ENCODE peak calls at places on chromosomes 12 and 14, in six cellular contexts. N, I, P, F, Y and G are unnamed samples.

GRCh38 chr12:89542912-89543592 is 17.2 kb upstream of the POC1B start:
- DNase-seq in N (peak), I (no peak), P (peak), F (peak), Y (peak), G (peak)

GRCh38 chr14:31127690-31128089 is 79.9 kb downstream of the HECTD1 start:
- DNase-seq in N (no peak), I (no peak), P (no peak), F (no peak), Y (no peak), G (peak)

GRCh38 chr14:89067293-89067972 is 243.0 kb downstream of the TTC8 start:
- DNase-seq in N (no peak), I (no peak), P (peak), F (no peak), Y (no peak), G (no peak)

GRCh38 chr12:57623811-57624390 is 9.1 kb downstream of the B4GALNT1 start:
- DNase-seq in N (no peak), I (no peak), P (no peak), F (no peak), Y (no peak), G (no peak)

GRCh38 chr14:81849714-81850113 is 316.1 kb upstream of the SEL1L start:
- DNase-seq in N (no peak), I (no peak), P (no peak), F (no peak), Y (no peak), G (no peak)

GRCh38 chr14:80955434-80955939 is at the start of gene TSHR:
- DNase-seq in N (peak), I (peak), P (no peak), F (no peak), Y (no peak), G (no peak)

GRCh38 chr14:53409974-53410373 is 256.9 kb upstream of the DDHD1 start:
- DNase-seq in N (no peak), I (no peak), P (no peak), F (no peak), Y (no peak), G (peak)

GRCh38 chr14:28280530-28280929 is 486.1 kb upstream of the FOXG1 start:
- DNase-seq in N (no peak), I (no peak), P (no peak), F (no peak), Y (no peak), G (no peak)

GRCh38 chr12:14828896-14829295 is 14.4 kb downstream of the ART4 start:
- DNase-seq in N (no peak), I (no peak), P (no peak), F (no peak), Y (no peak), G (peak)

GRCh38 chr12:28390716-28391452 is 200.6 kb downstream of the CCDC91 start:
- DNase-seq in N (no peak), I (no peak), P (no peak), F (no peak), Y (peak), G (peak)

DNA sequence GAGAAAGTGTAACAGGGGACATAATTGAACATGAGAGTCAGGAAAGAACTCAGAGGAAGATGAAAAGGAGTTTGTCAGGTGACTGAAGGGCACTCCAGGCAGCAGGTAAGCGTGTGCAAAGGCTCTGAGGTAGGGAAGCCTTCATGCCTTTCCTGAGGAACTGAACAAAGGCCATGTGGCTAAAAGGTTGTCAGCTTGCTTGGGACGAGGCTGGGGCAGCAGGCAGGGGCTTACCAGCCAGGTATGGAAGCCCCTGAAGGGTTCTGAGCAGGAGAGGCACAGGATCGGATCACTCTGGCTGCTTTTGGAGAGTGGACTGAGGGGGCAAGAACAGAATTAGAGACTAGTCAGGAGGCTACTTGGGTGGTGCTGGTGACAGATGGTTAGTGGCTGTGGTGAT is 5.2 kb downstream of the LPCAT3 start:
- DNase-seq in N (no peak), I (no peak), P (no peak), F (no peak), Y (no peak), G (no peak)
- TF ChIP-seq CTCF in N (no peak), I (no peak), P (no peak), F (no peak), Y (no peak), G (no peak)

DNA sequence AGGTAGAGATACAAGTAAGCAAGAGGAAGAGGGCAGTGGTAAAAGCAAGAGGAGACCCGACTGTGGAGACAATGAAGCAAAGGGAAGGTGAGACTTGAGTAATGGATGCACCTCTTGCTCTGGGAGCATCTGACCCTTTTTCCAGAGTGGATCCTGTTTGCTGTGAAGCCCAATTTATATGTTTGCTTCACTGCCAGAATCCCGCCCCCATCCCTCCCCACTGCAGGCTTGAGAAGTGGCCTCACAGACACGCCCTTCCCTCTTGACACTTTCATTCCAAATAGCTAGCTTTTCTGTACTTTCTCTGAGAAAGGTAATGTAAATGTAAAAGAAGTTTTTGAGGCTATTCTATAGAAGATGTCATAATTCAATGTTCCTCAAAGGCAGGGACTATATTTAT is 673 bp upstream of the PFKM start:
- DNase-seq in N (no peak), I (no peak), P (no peak), F (no peak), Y (no peak), G (no peak)
- H3K4me3 ChIP-seq in N (peak), I (no peak), P (peak), F (no peak), Y (peak), G (peak)

GRCh38 chr14:26761532-26761931 is 163.7 kb upstream of the NOVA1 start:
- DNase-seq in N (no peak), I (no peak), P (no peak), F (no peak), Y (no peak), G (no peak)
- TF ChIP-seq CTCF in N (no peak), I (no peak), P (no peak), F (no peak), Y (no peak), G (no peak)

DNA sequence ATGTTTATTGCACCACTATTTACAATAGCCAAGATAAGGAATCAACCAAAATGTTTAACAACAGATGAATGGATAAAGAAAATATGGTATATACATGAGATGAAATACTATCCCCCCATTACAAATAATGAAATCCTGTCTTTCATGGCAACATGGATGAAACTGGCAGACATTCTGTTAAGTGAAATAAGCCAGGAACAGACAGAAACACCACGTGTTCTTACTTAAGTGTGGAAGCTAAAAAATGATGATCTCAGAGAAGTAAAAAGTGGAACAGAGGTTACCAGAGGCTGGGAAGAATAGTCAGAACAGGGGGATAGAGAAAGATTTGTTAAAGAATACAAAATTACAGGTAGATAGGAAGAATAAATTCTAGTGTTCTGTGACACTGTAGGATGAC is 113.7 kb upstream of the MDM1 start:
- DNase-seq in N (no peak), I (no peak), P (no peak), F (no peak), Y (no peak), G (peak)
- H3K4me3 ChIP-seq in N (no peak), I (no peak), P (no peak), F (no peak), Y (no peak), G (no peak)